ENCODE peak calls at places on chromosome 3, in seven cellular contexts. W, N, I, D, L, B and R are unnamed samples.

GRCh38 chr3:150082898-150083652 is 112.4 kb upstream of the PFN2 start:
- DNase-seq in W (no peak), N (no peak), I (no peak), D (no peak), L (no peak), B (no peak), R (no peak)

GRCh38 chr3:100880072-100880471 is 113.1 kb downstream of the ABI3BP start:
- DNase-seq in W (no peak), N (no peak), I (no peak), D (peak), L (no peak), B (no peak), R (no peak)

GRCh38 chr3:127688416-127689265 is 15.9 kb downstream of the ABTB1 start:
- DNase-seq in W (no peak), N (no peak), I (no peak), D (peak), L (no peak), B (no peak), R (peak)

GRCh38 chr3:21803604-21804003 is 52.6 kb upstream of the ZNF385D start:
- DNase-seq in W (no peak), N (no peak), I (no peak), D (peak), L (no peak), B (no peak), R (no peak)

GRCh38 chr3:41986566-41986965 is 24.7 kb upstream of the ULK4 start:
- DNase-seq in W (no peak), N (no peak), I (no peak), D (no peak), L (no peak), B (no peak), R (no peak)

GRCh38 chr3:140910860-140911259 is 30.8 kb upstream of the SLC25A36 start:
- DNase-seq in W (no peak), N (no peak), I (no peak), D (peak), L (no peak), B (no peak), R (no peak)

GRCh38 chr3:140394488-140395133 is 283.3 kb upstream of the TRIM42 start:
- DNase-seq in W (no peak), N (no peak), I (no peak), D (no peak), L (no peak), B (no peak), R (no peak)

GRCh38 chr3:9499455-9500107 is 54.0 kb downstream of the LHFPL4 start:
- DNase-seq in W (no peak), N (no peak), I (no peak), D (no peak), L (no peak), B (no peak), R (no peak)

GRCh38 chr3:12952322-12953200 is 111.2 kb upstream of the RPL32 start:
- DNase-seq in W (no peak), N (no peak), I (no peak), D (no peak), L (no peak), B (no peak), R (no peak)

GRCh38 chr3:175737646-175738572 is 878.8 kb downstream of the NAALADL2 start:
- DNase-seq in W (no peak), N (no peak), I (no peak), D (peak), L (no peak), B (no peak), R (no peak)

GRCh38 chr3:123290107-123290930 is 88.6 kb downstream of the SEC22A start:
- DNase-seq in W (no peak), N (no peak), I (no peak), D (no peak), L (peak), B (no peak), R (no peak)

GRCh38 chr3:71258116-71258515 is 325.4 kb downstream of the FOXP1 start:
- DNase-seq in W (peak), N (no peak), I (no peak), D (peak), L (no peak), B (peak), R (no peak)

GRCh38 chr3:119257654-119258410 is 17.2 kb upstream of the B4GALT4 start:
- DNase-seq in W (no peak), N (no peak), I (no peak), D (peak), L (no peak), B (no peak), R (no peak)

GRCh38 chr3:136703429-136703828 is 48.7 kb downstream of the STAG1 start:
- DNase-seq in W (no peak), N (no peak), I (no peak), D (no peak), L (no peak), B (no peak), R (no peak)

GRCh38 chr3:158837232-158837631 is 35.4 kb downstream of the MFSD1 start:
- DNase-seq in W (no peak), N (no peak), I (no peak), D (no peak), L (no peak), B (no peak), R (no peak)

GRCh38 chr3:54537506-54537905 is 390.4 kb downstream of the LRTM1 start:
- DNase-seq in W (no peak), N (no peak), I (no peak), D (no peak), L (no peak), B (no peak), R (no peak)

GRCh38 chr3:81300324-81300927 is 461.0 kb downstream of the GBE1 start:
- DNase-seq in W (no peak), N (no peak), I (no peak), D (no peak), L (no peak), B (no peak), R (no peak)

DNA sequence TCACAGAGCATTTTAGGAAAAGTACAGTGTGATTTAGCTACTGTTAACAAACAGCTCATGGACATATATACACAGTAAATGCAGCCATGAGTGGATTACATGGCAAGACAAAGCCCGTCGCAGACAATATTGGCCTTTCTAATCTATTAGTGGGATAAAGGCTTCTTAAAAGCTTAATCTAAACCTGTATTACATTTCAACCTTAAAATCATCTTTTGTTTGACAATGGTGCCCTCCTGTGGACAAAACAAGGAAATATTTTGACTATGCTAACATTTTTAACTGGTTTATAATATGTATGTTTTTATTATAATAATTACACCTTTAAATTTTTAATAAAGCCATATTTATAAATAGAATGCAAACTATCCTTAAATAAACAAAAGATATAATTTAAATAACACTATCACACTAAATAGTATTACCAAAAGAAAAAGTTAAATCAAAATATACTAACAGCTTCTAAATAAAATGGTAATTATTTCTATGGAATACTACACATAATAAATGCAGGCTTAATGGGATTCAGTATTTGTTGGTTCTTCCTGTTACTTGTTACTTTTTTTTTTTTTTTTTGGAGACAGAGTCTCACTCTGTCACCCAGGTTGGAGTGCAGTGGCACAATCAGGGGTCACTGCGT is 38.6 kb downstream of the TAFA4 start:
- DNase-seq in W (peak), N (peak), I (no peak), D (peak), L (no peak), B (no peak), R (no peak)
- TF ChIP-seq CTCF in W (no peak), N (peak), I (peak), D (peak), L (peak), B (peak), R (no peak)

GRCh38 chr3:19903649-19904048 is 30.4 kb downstream of the EFHB start:
- DNase-seq in W (no peak), N (no peak), I (no peak), D (no peak), L (no peak), B (no peak), R (no peak)

GRCh38 chr3:19898725-19899124 is 35.3 kb downstream of the EFHB start:
- DNase-seq in W (peak), N (no peak), I (no peak), D (peak), L (no peak), B (no peak), R (no peak)

GRCh38 chr3:19899264-19899663 is 34.8 kb downstream of the EFHB start:
- DNase-seq in W (no peak), N (no peak), I (no peak), D (no peak), L (no peak), B (no peak), R (no peak)

GRCh38 chr3:19901918-19902317 is 32.1 kb downstream of the EFHB start:
- DNase-seq in W (no peak), N (no peak), I (no peak), D (no peak), L (no peak), B (no peak), R (no peak)

DNA sequence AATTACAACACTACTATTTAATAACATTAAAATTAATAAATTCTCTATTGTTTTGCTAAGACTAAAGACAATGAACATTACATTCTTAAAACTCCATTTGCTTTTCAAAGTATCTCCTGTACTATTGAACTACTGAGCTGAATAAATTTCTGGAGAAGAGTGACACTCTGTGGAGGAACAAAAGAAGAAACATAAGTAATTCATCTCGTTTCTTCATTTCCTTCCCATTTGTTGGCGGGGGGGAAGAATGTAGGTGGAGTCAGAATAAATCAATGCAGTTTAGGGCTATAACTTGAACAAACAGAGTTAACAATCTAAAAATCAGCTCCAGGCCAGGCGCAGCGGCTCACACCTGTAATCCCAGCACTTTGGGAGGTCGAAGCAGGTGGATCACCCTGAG is 32.7 kb downstream of the EFHB start:
- DNase-seq in W (no peak), N (no peak), I (no peak), D (peak), L (no peak), B (no peak), R (no peak)
- TF ChIP-seq CTCF in W (no peak), N (no peak), I (no peak), D (no peak), L (no peak), B (no peak), R (no peak)

GRCh38 chr3:193884652-193885051 is 251.3 kb upstream of the HES1 start:
- DNase-seq in W (no peak), N (no peak), I (no peak), D (no peak), L (no peak), B (no peak), R (no peak)

GRCh38 chr3:193884011-193884410 is 251.9 kb upstream of the HES1 start:
- DNase-seq in W (no peak), N (no peak), I (no peak), D (no peak), L (no peak), B (no peak), R (no peak)

GRCh38 chr3:193883551-193883950 is 252.4 kb upstream of the HES1 start:
- DNase-seq in W (no peak), N (no peak), I (no peak), D (peak), L (no peak), B (no peak), R (no peak)

GRCh38 chr3:193879864-193880242 is 256.1 kb upstream of the HES1 start:
- DNase-seq in W (no peak), N (no peak), I (no peak), D (no peak), L (no peak), B (no peak), R (no peak)

GRCh38 chr3:193882091-193882490 is 253.9 kb upstream of the HES1 start:
- DNase-seq in W (no peak), N (no peak), I (no peak), D (no peak), L (no peak), B (no peak), R (no peak)
- TF ChIP-seq CTCF in W (no peak), N (no peak), I (no peak), D (no peak), L (no peak), B (no peak), R (no peak)

GRCh38 chr3:61559108-61559731 is 2.2 kb upstream of the PTPRG start:
- DNase-seq in W (no peak), N (no peak), I (no peak), D (no peak), L (no peak), B (no peak), R (no peak)
- TF ChIP-seq CTCF in W (peak), N (peak), I (no peak), D (peak), L (no peak), B (no peak), R (no peak)

GRCh38 chr3:14375192-14375591 is 27.2 kb upstream of the SLC6A6 start:
- DNase-seq in W (no peak), N (no peak), I (no peak), D (no peak), L (no peak), B (no peak), R (no peak)
- TF ChIP-seq CTCF in W (no peak), N (no peak), I (no peak), D (no peak), L (peak), B (no peak), R (no peak)